ENCODE peak calls at places on chromosomes 11 and 22, in eight cellular contexts. Z is dorsolateral prefrontal cortex; A is adrenal gland; B is naive thymus-derived CD4-positive, alpha-beta T cell; D is CD4-positive, alpha-beta T cell; I is RWPE1; N is small intestine; G is heart right ventricle. L is an unnamed sample.

GRCh38 chr22:36329217-36330078 is 58.3 kb downstream of the MYH9 start:
- DNase-seq in G (peak; percentile 71), Z (peak; percentile 74), B (peak; percentile 42), D (peak; percentile 81), N (peak; percentile 29), A (peak; percentile 81), I (peak; percentile 80), L (no peak)

GRCh38 chr22:48488611-48489456 is 1338.8 kb downstream of the BRD1 start:
- DNase-seq in Z (no peak), A (no peak), I (no peak), B (no peak), N (no peak), G (no peak), D (no peak), L (no peak)

GRCh38 chr11:17387811-17388210 is 648 bp downstream of the KCNJ11 start:
- DNase-seq in A (no peak), D (no peak), G (no peak), N (no peak), B (peak; percentile 7), I (no peak), Z (no peak), L (no peak)

GRCh38 chr22:25054943-25055511 is 102.5 kb downstream of the KIAA1671 start:
- DNase-seq in D (no peak), Z (no peak), A (no peak), I (no peak), B (no peak), N (peak; percentile 86), G (no peak), L (peak; percentile 13)

GRCh38 chr22:46845281-46846153 is 83.1 kb downstream of the TBC1D22A start:
- DNase-seq in Z (no peak), N (no peak), B (no peak), G (no peak), D (no peak), I (no peak), A (no peak), L (no peak)

GRCh38 chr11:116062526-116063171 is 558.4 kb upstream of the CADM1 start:
- DNase-seq in A (no peak), N (peak; percentile 66), G (no peak), B (no peak), I (no peak), Z (no peak), D (no peak), L (no peak)

GRCh38 chr22:19820880-19821522 is 33.7 kb downstream of the GNB1L start:
- DNase-seq in I (no peak), B (no peak), G (no peak), A (no peak), D (no peak), Z (no peak), N (no peak), L (no peak)

GRCh38 chr11:130721282-130721681 is 195.0 kb downstream of the SNX19 start:
- DNase-seq in G (no peak), A (no peak), B (no peak), Z (no peak), I (no peak), N (no peak), D (no peak), L (no peak)

GRCh38 chr11:129277216-129277838 is 85.2 kb upstream of the ARHGAP32 start:
- DNase-seq in A (no peak), G (no peak), Z (no peak), N (peak; percentile 29), I (peak; percentile 8), D (no peak), B (no peak), L (no peak)

GRCh38 chr11:70305501-70305900 is 35.0 kb downstream of the PPFIA1 start:
- DNase-seq in I (no peak), N (no peak), D (no peak), Z (no peak), G (no peak), B (no peak), A (no peak), L (no peak)

GRCh38 chr11:86067230-86068137 is 1.4 kb downstream of the PICALM start:
- DNase-seq in Z (no peak), I (no peak), G (no peak), A (no peak), D (no peak), N (peak; percentile 83), B (peak; percentile 14), L (no peak)

GRCh38 chr22:38959574-38959973 is 2.2 kb downstream of the APOBEC3A start:
- DNase-seq in Z (no peak), D (no peak), B (no peak), N (no peak), G (no peak), I (no peak), A (no peak), L (no peak)

GRCh38 chr11:130340671-130341319 is 26.1 kb upstream of the ZBTB44 start:
- DNase-seq in I (no peak), Z (no peak), A (no peak), G (no peak), B (peak; percentile 5), N (peak; percentile 4), D (no peak), L (no peak)

GRCh38 chr11:109302591-109303334 is 119.2 kb upstream of the C11orf87 start:
- DNase-seq in Z (no peak), I (no peak), G (no peak), N (no peak), B (no peak), D (no peak), A (no peak), L (no peak)

GRCh38 chr11:130159657-130160459 is at the start of gene ST14:
- DNase-seq in N (peak; percentile 85), B (no peak), A (no peak), G (no peak), D (no peak), I (peak; percentile 79), Z (no peak), L (peak; percentile 12)

GRCh38 chr11:114010931-114011330 is 36.0 kb downstream of the HTR3A start:
- DNase-seq in B (no peak), G (no peak), A (no peak), Z (no peak), I (no peak), N (no peak), D (no peak), L (no peak)

GRCh38 chr11:2832718-2833020 is 52.9 kb downstream of the CDKN1C start:
- DNase-seq in A (no peak), I (no peak), G (no peak), N (no peak), Z (no peak), D (no peak), B (no peak), L (no peak)

GRCh38 chr11:121152764-121153163 is 51.7 kb downstream of the TECTA start:
- DNase-seq in N (no peak), B (no peak), I (no peak), Z (no peak), D (no peak), A (no peak), G (no peak), L (no peak)

DNA sequence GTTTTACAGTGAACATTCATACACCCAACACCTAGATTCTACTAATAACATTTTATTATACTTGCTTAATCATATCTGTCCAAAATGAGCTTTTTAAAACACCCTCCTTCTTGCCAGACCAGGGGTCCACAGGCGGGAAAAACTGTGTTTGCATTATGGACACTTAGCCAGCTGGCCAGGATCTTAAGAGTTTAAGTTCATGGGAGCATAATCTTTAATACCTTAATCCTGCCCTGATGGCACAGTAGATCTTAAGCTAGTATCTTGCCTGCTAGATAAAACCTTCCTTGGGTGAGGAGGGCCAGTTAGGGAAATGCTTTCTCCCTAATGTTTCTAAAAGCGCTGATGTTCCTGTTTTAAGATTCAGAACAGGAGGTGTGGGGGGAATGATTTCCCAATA is 13.1 kb upstream of the CCDC134 start:
- DNase-seq in D (no peak), I (no peak), B (no peak), N (no peak), Z (no peak), G (no peak), A (no peak), L (no peak)
- H3K27ac ChIP-seq in D (no peak overlapping the region), I (no peak overlapping the region), B (no peak overlapping the region), N (no peak overlapping the region), Z (no peak overlapping the region), G (no peak overlapping the region), A (no peak overlapping the region), L (no peak overlapping the region)

GRCh38 chr22:37632174-37633081 is 7.0 kb upstream of the SH3BP1 start:
- DNase-seq in A (no peak), Z (no peak), D (no peak), I (no peak), G (no peak), B (no peak), N (no peak), L (no peak)
- H3K27ac ChIP-seq in A (peak overlapping the region; percentile 63), Z (peak overlapping the region; percentile 89), D (peak overlapping the region; percentile 65), I (peak overlapping the region; percentile 66), G (peak overlapping the region; percentile 87), B (peak overlapping the region; percentile 71), N (peak overlapping the region; percentile 52), L (peak overlapping the region; percentile 75)

GRCh38 chr11:12071574-12071973 is 38.8 kb upstream of the MICAL2 start:
- DNase-seq in B (no peak), A (no peak), Z (no peak), G (no peak), I (no peak), N (no peak), D (no peak), L (no peak)

GRCh38 chr11:12066056-12066798 is 44.2 kb upstream of the MICAL2 start:
- DNase-seq in A (peak; percentile 88), D (no peak), B (no peak), Z (no peak), N (peak; percentile 80), I (peak; percentile 88), G (no peak), L (no peak)

GRCh38 chr11:12070446-12071267 is 39.7 kb upstream of the MICAL2 start:
- DNase-seq in G (no peak), B (no peak), A (no peak), Z (no peak), N (no peak), I (no peak), D (no peak), L (no peak)

GRCh38 chr11:12066799-12067508 is 43.4 kb upstream of the MICAL2 start:
- DNase-seq in A (no peak), Z (no peak), D (no peak), B (no peak), I (no peak), G (no peak), N (peak; percentile 56), L (no peak)

DNA sequence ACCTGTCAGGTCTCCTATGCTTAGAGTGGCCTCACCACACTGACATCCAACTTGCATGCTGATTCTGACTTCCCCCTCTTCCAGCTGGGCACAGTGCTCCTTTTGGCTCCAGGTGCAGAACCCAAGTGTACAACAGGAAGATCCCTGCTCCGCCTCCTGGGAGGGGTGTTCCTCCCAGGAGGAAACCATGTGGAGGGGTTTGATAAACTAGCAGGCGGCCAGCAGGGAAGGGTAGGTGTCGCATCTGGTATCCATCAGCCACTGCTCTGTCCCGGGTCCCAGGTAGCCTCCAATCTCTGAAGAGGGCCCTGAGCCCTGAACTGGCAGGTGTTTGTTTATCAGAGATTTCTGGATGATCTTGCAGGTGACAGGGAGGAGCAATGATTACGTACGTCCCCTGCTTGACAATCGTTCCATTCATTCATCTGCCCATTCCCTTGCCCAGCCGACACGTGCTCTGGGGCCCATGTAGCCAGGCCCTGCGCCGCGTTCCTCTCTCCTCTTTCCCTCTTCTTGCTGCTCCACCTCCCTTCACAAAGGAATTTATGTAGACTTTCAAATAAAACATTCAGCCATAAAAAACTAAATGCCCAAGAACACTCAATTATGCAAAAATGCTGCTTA is 41.2 kb upstream of the MICAL2 start:
- DNase-seq in B (no peak), A (no peak), I (no peak), D (no peak), N (peak; percentile 46), Z (no peak), G (no peak), L (no peak)
- H3K27ac ChIP-seq in B (no peak overlapping the region), A (no peak overlapping the region), I (peak overlapping the region; percentile 7), D (no peak overlapping the region), N (no peak overlapping the region), Z (no peak overlapping the region), G (no peak overlapping the region), L (no peak overlapping the region)

GRCh38 chr11:95108671-95109551 is 19.3 kb downstream of the ENDOD1 start:
- DNase-seq in D (no peak), Z (no peak), G (peak; percentile 37), I (no peak), B (no peak), A (peak; percentile 12), N (no peak), L (no peak)
- H3K27ac ChIP-seq in D (no peak overlapping the region), Z (peak overlapping the region; percentile 79), G (peak overlapping the region; percentile 80), I (peak overlapping the region; percentile 89), B (no peak overlapping the region), A (peak overlapping the region; percentile 15), N (no peak overlapping the region), L (peak overlapping the region; percentile 77)

L was measured in substantia nigra.